ENCODE peak calls at places on chromosomes 4 and X, in nine cellular contexts. H is stimulated activated CD4-positive, alpha-beta T cell treated with anti-CD3 and anti-CD28 coated beads, Interleukin-4, amount 100 ng/mL, for 1 hour; X is Peyer's patch; F is nephron progenitor cell; E is mucosa of gallbladder; P is activated CD4-positive, alpha-beta T cell treated with anti-CD3 and anti-CD28 coated beads for 4 hours; B is SHP77; D is heart left ventricle; V is fibroblast of mammary gland. A is an unnamed sample.

GRCh38 chr4:168632246-168632832 is 135.5 kb downstream of the PALLD start:
- DNase-seq in P (no peak), X (no peak), F (no peak), B (no peak), V (no peak), D (no peak), E (no peak), H (no peak), A (no peak)

GRCh38 chr4:108052511-108052910 is 62.8 kb downstream of the HADH start:
- DNase-seq in X (no peak), E (no peak), D (no peak), F (no peak), V (no peak), P (no peak), H (no peak), B (no peak), A (no peak)

GRCh38 chrX:73944582-73944947 is 359.4 kb upstream of the ZCCHC13 start:
- DNase-seq in H (no peak), E (no peak), X (no peak), V (peak), P (no peak), F (no peak), D (no peak), B (no peak), A (no peak)

GRCh38 chrX:119072771-119073170 is at the start of gene CT47C1:
- DNase-seq in D (no peak), E (no peak), B (no peak), P (no peak), F (no peak), H (no peak), X (no peak), V (peak), A (no peak)

GRCh38 chrX:147803948-147804347 is 107.8 kb upstream of the FMR1 start:
- DNase-seq in P (no peak), E (no peak), F (no peak), V (peak), D (no peak), B (no peak), H (no peak), X (no peak), A (no peak)

GRCh38 chr4:139773560-139774318 is 108.1 kb downstream of the MGST2 start:
- DNase-seq in B (no peak), D (no peak), F (no peak), E (no peak), V (no peak), P (no peak), H (no peak), X (no peak), A (no peak)

GRCh38 chrX:93422693-93423092 is 250.7 kb downstream of the NAP1L3 start:
- DNase-seq in F (peak), D (no peak), V (peak), E (no peak), H (no peak), B (peak), P (no peak), X (no peak), A (no peak)

GRCh38 chr4:1171306-1172227 is 816 bp downstream of the SPON2 start:
- DNase-seq in P (peak), V (no peak), X (peak), D (no peak), B (no peak), H (peak), E (no peak), F (peak), A (peak)

GRCh38 chrX:63743596-63743995 is 41.4 kb downstream of the ARHGEF9 start:
- DNase-seq in H (no peak), E (no peak), D (no peak), X (no peak), F (no peak), P (no peak), B (no peak), V (no peak), A (no peak)

GRCh38 chr4:56323386-56323785 is 63.9 kb downstream of the AASDH start:
- DNase-seq in D (no peak), H (no peak), V (no peak), P (no peak), E (no peak), F (no peak), B (no peak), X (no peak), A (no peak)

GRCh38 chrX:109782994-109783711 is 50.1 kb upstream of the ACSL4 start:
- DNase-seq in F (no peak), H (no peak), D (no peak), B (no peak), X (no peak), V (peak), P (no peak), E (no peak), A (no peak)

GRCh38 chrX:390459-390858 is 3.8 kb upstream of the PPP2R3B start:
- DNase-seq in F (no peak), D (no peak), V (no peak), B (no peak), P (no peak), H (no peak), X (no peak), E (no peak), A (no peak)